ENCODE peak calls at places on chromosomes 12 and 14, in eight cellular contexts. W is Caki2; F is AML-193; I is activated CD4-positive, alpha-beta T cell treated with anti-CD3 and anti-CD28 coated beads for 1 hour; O is brain microvascular endothelial cell; Q is occipital lobe; D is fibroblast of the conjunctiva; P is T-helper 22 cell. B is an unnamed sample.
A peak's percentile ranks its signal among the peaks of the same experiment; 100 is the strongest.

GRCh38 chr12:27206801-27207502 is 37.1 kb upstream of the STK38L start:
- DNase-seq in O (no peak), D (no peak), Q (no peak), W (no peak), I (no peak), P (no peak), F (no peak), B (no peak)

GRCh38 chr12:75611041-75611440 is 99.6 kb upstream of the KRR1 start:
- DNase-seq in O (no peak), W (no peak), P (no peak), D (no peak), F (no peak), I (no peak), Q (no peak), B (no peak)

GRCh38 chr12:49336645-49337584 is at the start of gene C1QL4:
- DNase-seq in O (peak; percentile 57), I (peak; percentile 82), F (peak; percentile 62), D (peak; percentile 41), W (peak; percentile 72), P (peak; percentile 70), Q (peak; percentile 31), B (no peak)

GRCh38 chr12:13959131-13959734 is 22.2 kb downstream of the GRIN2B start:
- DNase-seq in Q (peak; percentile 24), I (no peak), F (no peak), W (peak; percentile 70), D (no peak), O (no peak), P (no peak), B (no peak)

GRCh38 chr12:98752726-98753125 is 107.6 kb downstream of the APAF1 start:
- DNase-seq in O (peak; percentile 72), D (no peak), I (no peak), P (no peak), Q (peak; percentile 24), W (no peak), F (no peak), B (no peak)

GRCh38 chr12:54497883-54498282 is 331 bp downstream of the NCKAP1L start:
- DNase-seq in W (no peak), P (no peak), F (no peak), O (no peak), Q (no peak), D (no peak), I (no peak), B (no peak)

GRCh38 chr14:75533791-75534190 is 11.5 kb downstream of the BATF start:
- DNase-seq in I (no peak), W (no peak), Q (no peak), D (no peak), P (no peak), O (no peak), F (no peak), B (no peak)

GRCh38 chr14:49971156-49972141 is 78.6 kb downstream of the ARF6 start:
- DNase-seq in D (no peak), Q (no peak), W (no peak), O (no peak), F (peak; percentile 29), P (peak; percentile 11), I (peak; percentile 30), B (no peak)

GRCh38 chr12:113440336-113440735 is 18.2 kb downstream of the SDSL start:
- DNase-seq in O (no peak), P (no peak), W (no peak), D (no peak), F (no peak), Q (no peak), I (no peak), B (no peak)

GRCh38 chr12:805022-805632 is 52.7 kb downstream of the WNK1 start:
- DNase-seq in O (no peak), W (no peak), I (no peak), F (no peak), P (no peak), D (no peak), Q (no peak), B (no peak)

GRCh38 chr14:24284501-24285035 is 13.2 kb upstream of the RABGGTA start:
- DNase-seq in Q (no peak), I (no peak), F (no peak), W (no peak), O (no peak), D (no peak), P (no peak), B (no peak)

GRCh38 chr12:76080729-76081415 is 3.6 kb downstream of the NAP1L1 start:
- DNase-seq in Q (no peak), I (no peak), W (peak; percentile 44), O (no peak), F (no peak), D (no peak), P (no peak), B (no peak)

GRCh38 chr14:64201931-64202330 is 92.2 kb downstream of the ESR2 start:
- DNase-seq in P (no peak), I (no peak), Q (no peak), F (no peak), O (no peak), W (no peak), D (no peak), B (no peak)

GRCh38 chr14:71733210-71733883 is 198.9 kb upstream of the RGS6 start:
- DNase-seq in F (no peak), P (no peak), I (no peak), D (peak; percentile 13), O (peak; percentile 56), W (no peak), Q (no peak), B (no peak)

GRCh38 chr12:121454921-121455320 is 55.0 kb downstream of the RNF34 start:
- DNase-seq in F (no peak), W (no peak), D (no peak), O (no peak), P (no peak), I (no peak), Q (no peak), B (no peak)

GRCh38 chr12:26370098-26370497 is 174.7 kb downstream of the SSPN start:
- DNase-seq in Q (no peak), O (no peak), P (no peak), I (no peak), D (no peak), W (no peak), F (no peak), B (no peak)

GRCh38 chr12:99847936-99848335 is 136.8 kb downstream of the ANKS1B start:
- DNase-seq in Q (no peak), O (no peak), I (no peak), D (no peak), P (no peak), F (no peak), W (no peak), B (no peak)

GRCh38 chr12:111227476-111228420 is 141.1 kb downstream of the PHETA1 start:
- DNase-seq in O (no peak), I (no peak), P (no peak), Q (no peak), F (no peak), W (no peak), D (no peak), B (no peak)

GRCh38 chr14:103476631-103477030 is 46.0 kb downstream of the CKB start:
- DNase-seq in D (no peak), I (no peak), P (no peak), F (no peak), W (no peak), O (no peak), Q (no peak), B (no peak)